ENCODE peak calls at places on chromosome 7, in six cellular contexts. O is fibroblast of lung; R is body of pancreas; W is PC-3; C is esophagus squamous epithelium; L is CD4-positive, alpha-beta memory T cell. H is an unnamed sample.
A peak's percentile ranks its signal among the peaks of the same experiment; 100 is the strongest.

GRCh38 chr7:2817456-2817855 is 26.7 kb downstream of the GNA12 start:
- DNase-seq in O (no peak), R (no peak), W (no peak), C (no peak), L (no peak), H (no peak)

GRCh38 chr7:101315336-101315735 is 6.3 kb downstream of the IFT22 start:
- DNase-seq in O (peak; percentile 27), R (peak; percentile 52), W (peak; percentile 60), C (no peak), L (peak; percentile 33), H (no peak)

GRCh38 chr7:35839860-35840854 is 39.3 kb downstream of the SEPTIN7 start:
- DNase-seq in O (peak; percentile 70), R (no peak), W (peak; percentile 48), C (no peak), L (no peak), H (peak; percentile 35)

GRCh38 chr7:156537006-156537405 is 103.6 kb upstream of the RNF32 start:
- DNase-seq in O (no peak), R (no peak), W (no peak), C (no peak), L (no peak), H (no peak)

GRCh38 chr7:99143853-99144672 is at the start of gene SMURF1:
- DNase-seq in O (peak; percentile 64), R (peak; percentile 68), W (peak; percentile 66), C (no peak), L (peak; percentile 83), H (no peak)

GRCh38 chr7:151696738-151697514 is 177.2 kb upstream of the RHEB start:
- DNase-seq in O (peak; percentile 29), R (peak; percentile 29), W (peak; percentile 70), C (no peak), L (no peak), H (no peak)

GRCh38 chr7:158252837-158253669 is 334.6 kb downstream of the PTPRN2 start:
- DNase-seq in O (no peak), R (no peak), W (no peak), C (no peak), L (no peak), H (no peak)

GRCh38 chr7:22913116-22913515 is 90.5 kb upstream of the TOMM7 start:
- DNase-seq in O (no peak), R (no peak), W (no peak), C (no peak), L (no peak), H (no peak)

GRCh38 chr7:16571941-16572340 is 45.3 kb downstream of the LRRC72 start:
- DNase-seq in O (peak; percentile 54), R (no peak), W (no peak), C (no peak), L (no peak), H (no peak)

GRCh38 chr7:142868188-142868811 is 13.4 kb downstream of the EPHB6 start:
- DNase-seq in O (no peak), R (no peak), W (no peak), C (no peak), L (no peak), H (no peak)

GRCh38 chr7:74527842-74528241 is 74.1 kb downstream of the GTF2IRD1 start:
- DNase-seq in O (no peak), R (peak; percentile 91), W (no peak), C (no peak), L (no peak), H (no peak)

GRCh38 chr7:43164757-43165156 is 52.3 kb downstream of the HECW1 start:
- DNase-seq in O (peak; percentile 98), R (no peak), W (peak; percentile 91), C (no peak), L (no peak), H (peak; percentile 41)

GRCh38 chr7:148037049-148037448 is 553.5 kb upstream of the C7orf33 start:
- DNase-seq in O (no peak), R (no peak), W (no peak), C (no peak), L (no peak), H (no peak)

GRCh38 chr7:143210541-143210940 is 11.3 kb upstream of the TAS2R40 start:
- DNase-seq in O (no peak), R (no peak), W (no peak), C (no peak), L (no peak), H (no peak)

GRCh38 chr7:155637155-155637554 is 7.3 kb upstream of the RBM33 start:
- DNase-seq in O (no peak), R (no peak), W (no peak), C (no peak), L (no peak), H (no peak)

GRCh38 chr7:117445206-117445605 is 17.9 kb upstream of the ASZ1 start:
- DNase-seq in O (peak; percentile 50), R (no peak), W (no peak), C (no peak), L (no peak), H (no peak)

GRCh38 chr7:130639391-130639790 is 29.2 kb downstream of the COPG2 start:
- DNase-seq in O (no peak), R (no peak), W (no peak), C (no peak), L (no peak), H (no peak)

GRCh38 chr7:69781412-69781846 is 183.2 kb downstream of the AUTS2 start:
- DNase-seq in O (peak; percentile 78), R (no peak), W (no peak), C (no peak), L (no peak), H (no peak)

GRCh38 chr7:2525931-2526630 is 6.5 kb downstream of the LFNG start:
- DNase-seq in O (no peak), R (peak; percentile 47), W (no peak), C (no peak), L (no peak), H (no peak)

GRCh38 chr7:155224116-155224811 is 73.4 kb upstream of the INSIG1 start:
- DNase-seq in O (no peak), R (no peak), W (no peak), C (no peak), L (no peak), H (no peak)

GRCh38 chr7:149321978-149322541 is 60.1 kb downstream of the ZNF783 start:
- DNase-seq in O (peak; percentile 21), R (no peak), W (no peak), C (no peak), L (no peak), H (no peak)

GRCh38 chr7:157522954-157523353 is 186.2 kb downstream of the DNAJB6 start:
- DNase-seq in O (no peak), R (no peak), W (no peak), C (no peak), L (no peak), H (no peak)

GRCh38 chr7:106246941-106247826 is 37.6 kb downstream of the NAMPT start:
- DNase-seq in O (no peak), R (no peak), W (no peak), C (no peak), L (no peak), H (no peak)

GRCh38 chr7:74572301-74573090 is 85.0 kb upstream of the GTF2I start:
- DNase-seq in O (no peak), R (no peak), W (no peak), C (no peak), L (no peak), H (no peak)

GRCh38 chr7:82442492-82443043 is 1.0 kb downstream of the CACNA2D1 start:
- DNase-seq in O (peak; percentile 25), R (no peak), W (no peak), C (no peak), L (no peak), H (peak; percentile 20)

GRCh38 chr7:48130658-48131108 is 40.6 kb upstream of the ABCA13 start:
- DNase-seq in O (peak; percentile 59), R (no peak), W (no peak), C (no peak), L (no peak), H (no peak)

GRCh38 chr7:9719303-9719702 is 1254.4 kb upstream of the PHF14 start:
- DNase-seq in O (peak; percentile 36), R (no peak), W (peak; percentile 44), C (no peak), L (no peak), H (no peak)

GRCh38 chr7:8443871-8444756 is 10.7 kb downstream of the NXPH1 start:
- DNase-seq in O (no peak), R (no peak), W (no peak), C (no peak), L (no peak), H (no peak)

GRCh38 chr7:46916581-46916980 is 665.3 kb downstream of the TNS3 start:
- DNase-seq in O (no peak), R (no peak), W (no peak), C (no peak), L (no peak), H (no peak)

GRCh38 chr7:18607025-18607424 is 111.5 kb downstream of the HDAC9 start:
- DNase-seq in O (peak; percentile 69), R (no peak), W (peak; percentile 58), C (no peak), L (no peak), H (no peak)

GRCh38 chr7:148609045-148609725 is 18.6 kb downstream of the C7orf33 start:
- DNase-seq in O (peak; percentile 64), R (no peak), W (no peak), C (no peak), L (no peak), H (no peak)

GRCh38 chr7:1645071-1646015 is 24.7 kb upstream of the ELFN1 start:
- DNase-seq in O (no peak), R (no peak), W (no peak), C (no peak), L (no peak), H (no peak)

GRCh38 chr7:31305260-31305659 is 35.3 kb downstream of the NEUROD6 start:
- DNase-seq in O (no peak), R (no peak), W (no peak), C (no peak), L (no peak), H (no peak)

GRCh38 chr7:44638611-44639557 is 32.5 kb downstream of the OGDH start:
- DNase-seq in O (peak; percentile 75), R (peak; percentile 72), W (peak; percentile 82), C (no peak), L (peak; percentile 79), H (peak; percentile 43)
- H3K27ac ChIP-seq in O (peak overlapping the region; percentile 94), R (peak overlapping the region; percentile 72), W (peak overlapping the region; percentile 98), C (peak overlapping the region; percentile 95), L (peak overlapping the region; percentile 96), H (peak overlapping the region; percentile 92)

GRCh38 chr7:128030999-128031681 is at the start of gene LRRC4:
- DNase-seq in O (peak; percentile 62), R (no peak), W (no peak), C (no peak), L (peak; percentile 20), H (no peak)
- H3K27ac ChIP-seq in O (peak within 1 kb of the TSS; percentile 37), R (no peak within 1 kb of the TSS), W (no peak within 1 kb of the TSS), C (no peak within 1 kb of the TSS), L (no peak within 1 kb of the TSS), H (no peak within 1 kb of the TSS)

DNA sequence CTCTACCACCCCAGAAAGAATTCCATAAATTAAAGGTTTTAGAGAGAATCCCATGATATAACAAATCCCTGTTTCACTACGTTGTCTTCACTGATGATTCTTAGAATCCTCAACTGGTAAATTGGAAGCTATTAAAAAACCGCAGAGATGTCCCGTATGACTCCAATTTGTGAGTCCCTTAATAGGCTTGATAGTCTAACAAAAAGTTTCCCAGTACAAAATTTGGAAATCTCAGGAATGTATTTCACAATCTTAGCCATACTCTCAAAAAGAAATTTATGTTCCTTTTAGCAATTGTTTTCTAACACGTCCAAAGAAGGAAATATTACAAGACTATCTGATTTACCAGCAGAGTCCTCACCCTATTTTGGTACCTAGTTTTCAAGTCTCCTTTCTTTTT is 2.5 kb downstream of the TES start:
- DNase-seq in O (no peak), R (no peak), W (peak; percentile 50), C (no peak), L (no peak), H (no peak)
- H3K27ac ChIP-seq in O (peak overlapping the region; percentile 30), R (no peak overlapping the region), W (peak overlapping the region; percentile 97), C (peak overlapping the region; percentile 97), L (peak overlapping the region; percentile 92), H (peak overlapping the region; percentile 90)

GRCh38 chr7:139696547-139696946 is 81.3 kb downstream of the HIPK2 start:
- DNase-seq in O (no peak), R (no peak), W (no peak), C (no peak), L (no peak), H (no peak)
- H3K27ac ChIP-seq in O (no peak overlapping the region), R (no peak overlapping the region), W (no peak overlapping the region), C (no peak overlapping the region), L (no peak overlapping the region), H (no peak overlapping the region)